ENCODE peak calls at places on chromosomes 3 and 15, in nine cellular contexts. H, J, K, S, T, Q, E, R and Y are unnamed samples. For H3K36me3, the result is how much of the 10 kb centered on the place peaks cover.

GRCh38 chr15:99550077-99550476 is 15.7 kb upstream of the MEF2A start:
- DNase-seq in H (no peak), J (no peak), K (no peak), S (no peak), T (no peak), Q (no peak), E (no peak), R (no peak), Y (no peak)

GRCh38 chr3:158808697-158809096 is 6.8 kb downstream of the MFSD1 start:
- DNase-seq in H (peak), J (no peak), K (no peak), S (no peak), T (peak), Q (no peak), E (no peak), R (no peak), Y (no peak)

GRCh38 chr3:72836923-72837322 is 11.3 kb downstream of the SHQ1 start:
- DNase-seq in H (no peak), J (peak), K (peak), S (peak), T (no peak), Q (peak), E (no peak), R (peak), Y (no peak)

GRCh38 chr3:87895983-87896382 is 162.8 kb downstream of the CGGBP1 start:
- DNase-seq in H (peak), J (no peak), K (no peak), S (no peak), T (no peak), Q (no peak), E (no peak), R (no peak), Y (no peak)

GRCh38 chr3:36060950-36061349 is 319.4 kb upstream of the STAC start:
- DNase-seq in H (no peak), J (no peak), K (no peak), S (no peak), T (peak), Q (no peak), E (no peak), R (no peak), Y (no peak)

GRCh38 chr3:57918123-57918837 is 89.9 kb upstream of the FLNB start:
- DNase-seq in H (no peak), J (no peak), K (no peak), S (no peak), T (peak), Q (no peak), E (no peak), R (no peak), Y (no peak)

GRCh38 chr15:27589260-27589659 is 509.9 kb downstream of the OCA2 start:
- DNase-seq in H (no peak), J (peak), K (no peak), S (no peak), T (no peak), Q (no peak), E (no peak), R (no peak), Y (no peak)

GRCh38 chr15:69656271-69657030 is 203.8 kb downstream of the RPLP1 start:
- DNase-seq in H (no peak), J (no peak), K (no peak), S (no peak), T (no peak), Q (no peak), E (no peak), R (no peak), Y (no peak)

GRCh38 chr3:49700014-49700413 is 10.7 kb downstream of the RNF123 start:
- DNase-seq in H (no peak), J (no peak), K (no peak), S (no peak), T (no peak), Q (no peak), E (no peak), R (no peak), Y (no peak)

GRCh38 chr15:40081691-40082194 is 26.9 kb downstream of the BMF start:
- DNase-seq in H (peak), J (peak), K (peak), S (no peak), T (peak), Q (peak), E (no peak), R (no peak), Y (peak)

GRCh38 chr3:24237971-24238767 is 256.5 kb downstream of the THRB start:
- DNase-seq in H (peak), J (no peak), K (no peak), S (peak), T (peak), Q (peak), E (no peak), R (no peak), Y (peak)

GRCh38 chr15:29681946-29682345 is 140.3 kb downstream of the TJP1 start:
- DNase-seq in H (no peak), J (peak), K (no peak), S (no peak), T (no peak), Q (no peak), E (no peak), R (no peak), Y (no peak)

GRCh38 chr3:116057403-116058006 is 387.8 kb downstream of the LSAMP start:
- DNase-seq in H (no peak), J (no peak), K (no peak), S (no peak), T (no peak), Q (no peak), E (no peak), R (no peak), Y (no peak)

GRCh38 chr3:13764161-13764560 is 115.7 kb downstream of the WNT7A start:
- DNase-seq in H (no peak), J (no peak), K (peak), S (no peak), T (no peak), Q (no peak), E (no peak), R (no peak), Y (no peak)

GRCh38 chr3:179973024-179973423 is 63.7 kb downstream of the PEX5L start:
- DNase-seq in H (no peak), J (no peak), K (no peak), S (no peak), T (no peak), Q (no peak), E (no peak), R (no peak), Y (no peak)

GRCh38 chr3:65992106-65992505 is 46.6 kb downstream of the MAGI1 start:
- DNase-seq in H (no peak), J (no peak), K (no peak), S (no peak), T (no peak), Q (no peak), E (no peak), R (no peak), Y (no peak)

GRCh38 chr3:123936400-123936799 is 24.6 kb downstream of the CCDC14 start:
- DNase-seq in H (peak), J (no peak), K (no peak), S (no peak), T (no peak), Q (no peak), E (no peak), R (no peak), Y (no peak)

GRCh38 chr15:97525809-97526208 is 434.7 kb upstream of the ARRDC4 start:
- DNase-seq in H (no peak), J (no peak), K (no peak), S (no peak), T (no peak), Q (no peak), E (no peak), R (no peak), Y (no peak)

GRCh38 chr3:160210799-160211221 is 14.4 kb upstream of the C3orf80 start:
- DNase-seq in H (peak), J (no peak), K (no peak), S (no peak), T (peak), Q (no peak), E (no peak), R (no peak), Y (peak)

GRCh38 chr3:71518089-71518488 is 65.4 kb downstream of the FOXP1 start:
- DNase-seq in H (no peak), J (no peak), K (no peak), S (no peak), T (no peak), Q (no peak), E (no peak), R (no peak), Y (no peak)

GRCh38 chr3:4302747-4303146 is 422 bp upstream of the SETMAR start:
- DNase-seq in H (no peak), J (no peak), K (no peak), S (no peak), T (no peak), Q (no peak), E (no peak), R (no peak), Y (no peak)

GRCh38 chr3:25603703-25604102 is 61.0 kb downstream of the TOP2B start:
- DNase-seq in H (no peak), J (no peak), K (no peak), S (no peak), T (no peak), Q (no peak), E (no peak), R (no peak), Y (no peak)

GRCh38 chr3:86733257-86733656 is 257.7 kb downstream of the VGLL3 start:
- DNase-seq in H (no peak), J (no peak), K (no peak), S (no peak), T (no peak), Q (no peak), E (no peak), R (no peak), Y (no peak)

GRCh38 chr3:154690413-154690812 is 260.4 kb upstream of the GPR149 start:
- DNase-seq in H (no peak), J (no peak), K (no peak), S (no peak), T (no peak), Q (no peak), E (no peak), R (no peak), Y (no peak)

GRCh38 chr15:40772014-40772413 is 2.2 kb downstream of the C15orf62 start:
- DNase-seq in H (no peak), J (no peak), K (no peak), S (no peak), T (no peak), Q (no peak), E (no peak), R (no peak), Y (no peak)

GRCh38 chr15:38455096-38455495 is 1.2 kb downstream of the FAM98B start:
- DNase-seq in H (no peak), J (no peak), K (no peak), S (no peak), T (peak), Q (no peak), E (no peak), R (no peak), Y (no peak)

GRCh38 chr15:78058401-78058935 is 19.0 kb downstream of the TBC1D2B start:
- DNase-seq in H (no peak), J (no peak), K (no peak), S (no peak), T (no peak), Q (no peak), E (no peak), R (no peak), Y (no peak)

GRCh38 chr15:39154776-39155175 is 426.1 kb upstream of the THBS1 start:
- DNase-seq in H (no peak), J (no peak), K (no peak), S (no peak), T (no peak), Q (no peak), E (no peak), R (no peak), Y (no peak)

GRCh38 chr3:165640031-165640430 is 197.2 kb downstream of the BCHE start:
- DNase-seq in H (no peak), J (no peak), K (no peak), S (no peak), T (no peak), Q (no peak), E (no peak), R (no peak), Y (no peak)

GRCh38 chr3:105233056-105233455 is 133.7 kb upstream of the ALCAM start:
- DNase-seq in H (no peak), J (no peak), K (no peak), S (no peak), T (no peak), Q (no peak), E (no peak), R (no peak), Y (no peak)

GRCh38 chr3:37892917-37893595 is 31.4 kb downstream of the CTDSPL start:
- DNase-seq in H (no peak), J (no peak), K (peak), S (no peak), T (no peak), Q (no peak), E (no peak), R (no peak), Y (peak)

GRCh38 chr15:51223771-51224229 is 114.6 kb downstream of the CYP19A1 start:
- DNase-seq in H (peak), J (no peak), K (no peak), S (no peak), T (peak), Q (no peak), E (no peak), R (no peak), Y (no peak)

GRCh38 chr3:67653425-67654098 is 850 bp downstream of the SUCLG2 start:
- DNase-seq in H (no peak), J (no peak), K (no peak), S (no peak), T (peak), Q (no peak), E (no peak), R (no peak), Y (no peak)
- H3K36me3 ChIP-seq in H (under half), J (under half), K (under half), S (under half), T (under half), Q (under half), E (under half), R (under half), Y (under half)

DNA sequence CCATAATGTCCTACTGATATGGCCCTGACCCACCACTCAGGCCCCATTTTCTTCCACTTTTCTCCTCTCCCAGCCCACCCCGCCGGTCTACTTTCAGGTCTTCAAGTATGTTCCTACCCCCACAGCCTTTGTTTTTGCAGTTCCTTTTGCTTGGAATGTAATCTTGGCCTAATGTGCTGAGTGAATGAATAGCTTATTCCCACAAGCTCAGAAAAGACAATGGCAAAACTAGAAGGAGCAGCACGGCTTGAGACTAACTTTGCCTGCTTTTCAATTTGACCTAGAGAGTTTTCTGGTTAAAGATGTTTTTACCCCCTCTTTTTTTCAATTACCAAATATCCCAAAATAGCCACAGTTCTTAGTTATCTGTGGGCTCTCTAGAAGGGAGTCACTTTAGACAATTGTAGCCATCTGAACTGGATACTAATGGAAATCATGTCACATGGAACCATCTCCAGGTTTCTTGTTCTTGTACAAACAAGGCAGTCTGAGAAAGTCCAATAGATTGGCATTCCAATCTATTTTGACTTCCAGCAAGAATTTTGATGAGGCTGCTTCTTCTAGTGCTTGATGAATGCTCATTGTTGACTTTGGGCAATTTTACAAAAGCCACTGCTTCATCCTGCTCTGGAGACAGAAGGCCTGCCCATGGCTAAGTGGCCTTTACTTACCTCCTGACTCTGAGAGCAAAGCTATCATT is 16.3 kb upstream of the LMCD1 start:
- DNase-seq in H (no peak), J (no peak), K (no peak), S (no peak), T (no peak), Q (no peak), E (no peak), R (no peak), Y (no peak)
- H3K36me3 ChIP-seq in H (under half), J (under half), K (under half), S (under half), T (under half), Q (under half), E (under half), R (under half), Y (under half)

DNA sequence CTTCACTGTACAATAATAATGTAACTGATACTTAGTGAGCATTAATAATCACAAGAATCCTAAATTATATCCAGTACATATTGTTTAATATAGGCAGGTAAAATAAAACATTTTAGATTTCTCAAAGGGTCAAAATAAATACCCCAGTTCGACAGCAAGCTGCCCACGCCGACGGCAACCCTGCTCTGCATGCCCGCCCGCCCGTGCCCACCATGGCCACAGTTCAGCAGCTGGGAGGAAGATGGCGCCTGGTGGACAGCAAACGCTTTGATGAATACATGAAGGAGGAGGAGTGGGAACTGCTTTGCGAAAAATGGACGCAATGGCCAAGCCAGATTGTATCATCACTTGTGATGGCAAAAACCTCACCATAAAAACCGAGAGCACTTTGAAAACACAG is 22.9 kb downstream of the BTBD1 start:
- DNase-seq in H (no peak), J (no peak), K (no peak), S (no peak), T (no peak), Q (no peak), E (no peak), R (no peak), Y (no peak)
- H3K36me3 ChIP-seq in H (under half), J (under half), K (under half), S (under half), T (under half), Q (under half), E (under half), R (under half), Y (half or more)

GRCh38 chr3:108555966-108556581 is 33.2 kb downstream of the CIP2A start:
- DNase-seq in H (no peak), J (no peak), K (no peak), S (no peak), T (no peak), Q (no peak), E (no peak), R (no peak), Y (no peak)
- H3K36me3 ChIP-seq in H (under half), J (under half), K (under half), S (under half), T (half or more), Q (under half), E (under half), R (under half), Y (half or more)

GRCh38 chr15:67118808-67119207 is 53.4 kb downstream of the SMAD3 start:
- DNase-seq in H (no peak), J (no peak), K (no peak), S (no peak), T (peak), Q (no peak), E (no peak), R (peak), Y (no peak)
- H3K36me3 ChIP-seq in H (under half), J (under half), K (under half), S (under half), T (under half), Q (under half), E (under half), R (under half), Y (under half)

GRCh38 chr3:143041901-143042300 is 40.5 kb downstream of the U2SURP start:
- DNase-seq in H (no peak), J (no peak), K (no peak), S (no peak), T (no peak), Q (no peak), E (no peak), R (no peak), Y (no peak)
- H3K36me3 ChIP-seq in H (under half), J (under half), K (under half), S (under half), T (under half), Q (under half), E (under half), R (under half), Y (half or more)

GRCh38 chr3:196356556-196356955 is 18.4 kb upstream of the TM4SF19 start:
- DNase-seq in H (no peak), J (no peak), K (no peak), S (no peak), T (no peak), Q (no peak), E (no peak), R (no peak), Y (no peak)
- H3K36me3 ChIP-seq in H (under half), J (under half), K (half or more), S (under half), T (under half), Q (under half), E (under half), R (under half), Y (half or more)

GRCh38 chr15:32636410-32636809 is 5.1 kb upstream of the SCG5 start:
- DNase-seq in H (no peak), J (no peak), K (no peak), S (no peak), T (no peak), Q (no peak), E (no peak), R (no peak), Y (no peak)
- H3K36me3 ChIP-seq in H (under half), J (under half), K (under half), S (under half), T (half or more), Q (under half), E (under half), R (under half), Y (half or more)

GRCh38 chr3:169969696-169970095 is 3.1 kb downstream of the SEC62 start:
- DNase-seq in H (no peak), J (no peak), K (no peak), S (no peak), T (no peak), Q (no peak), E (no peak), R (no peak), Y (no peak)

GRCh38 chr3:169968224-169968623 is 1.6 kb downstream of the SEC62 start:
- DNase-seq in H (no peak), J (no peak), K (no peak), S (no peak), T (no peak), Q (no peak), E (no peak), R (no peak), Y (no peak)

GRCh38 chr3:169966086-169966950 is at the start of gene SEC62:
- DNase-seq in H (peak), J (peak), K (peak), S (peak), T (peak), Q (peak), E (peak), R (peak), Y (peak)

GRCh38 chr3:169966951-169967915 is 626 bp downstream of the SEC62 start:
- DNase-seq in H (peak), J (no peak), K (peak), S (no peak), T (peak), Q (no peak), E (peak), R (peak), Y (peak)

GRCh38 chr3:169971522-169971921 is 4.9 kb downstream of the SEC62 start:
- DNase-seq in H (no peak), J (no peak), K (no peak), S (no peak), T (no peak), Q (no peak), E (no peak), R (no peak), Y (no peak)
- H3K36me3 ChIP-seq in H (under half), J (under half), K (under half), S (under half), T (under half), Q (under half), E (under half), R (under half), Y (under half)

DNA sequence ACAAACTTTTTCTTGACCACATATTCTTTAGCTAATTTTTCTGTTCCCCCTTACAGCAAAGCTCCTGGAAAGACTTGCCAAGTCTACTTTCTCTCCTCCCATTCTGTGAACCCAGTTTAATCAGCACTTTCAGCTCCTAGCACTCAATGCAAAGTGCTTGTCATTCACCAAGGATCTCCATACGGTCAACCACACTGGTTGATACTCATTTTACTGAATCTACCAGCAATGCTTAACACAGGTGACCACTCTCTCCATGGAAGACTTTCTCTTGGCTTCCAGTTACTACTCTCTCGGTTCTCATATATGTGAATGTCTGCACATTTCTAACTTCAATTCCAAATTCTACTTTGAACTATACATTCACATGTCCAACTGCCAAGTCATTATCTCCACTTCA is 11.7 kb downstream of the MRPL3 start:
- DNase-seq in H (no peak), J (no peak), K (no peak), S (no peak), T (no peak), Q (no peak), E (no peak), R (no peak), Y (no peak)
- H3K36me3 ChIP-seq in H (under half), J (under half), K (under half), S (under half), T (under half), Q (under half), E (under half), R (under half), Y (half or more)